ENCODE peak calls at places on chromosomes 3 and 15, in five cellular contexts. One of them, this sample, is unnamed. For H3K4me1, the result is how much of the 10 kb centered on the place peaks cover.

GRCh38 chr15:99842071-99842470 is 108.8 kb upstream of the LYSMD4 start:
- DNase-seq in left lung: no peak
- DNase-seq in endodermal cell: no peak
- DNase-seq in lower lobe of right lung: no peak
- DNase-seq in GM23338: no peak
- DNase-seq in this sample: no peak

GRCh38 chr15:85754993-85755392 is 39.7 kb downstream of the KLHL25 start:
- DNase-seq in GM23338: no peak
- DNase-seq in endodermal cell: peak
- DNase-seq in lower lobe of right lung: no peak
- DNase-seq in left lung: peak
- DNase-seq in this sample: peak

GRCh38 chr3:30751610-30752299 is 142.7 kb downstream of the GADL1 start:
- DNase-seq in left lung: no peak
- DNase-seq in GM23338: peak
- DNase-seq in lower lobe of right lung: no peak
- DNase-seq in endodermal cell: peak
- DNase-seq in this sample: no peak

GRCh38 chr3:128698211-128699011 is 27.6 kb upstream of the RAB7A start:
- DNase-seq in GM23338: peak
- DNase-seq in endodermal cell: peak
- DNase-seq in left lung: peak
- DNase-seq in lower lobe of right lung: peak
- DNase-seq in this sample: peak

GRCh38 chr3:126112531-126113237 is 28.8 kb upstream of the SLC41A3 start:
- DNase-seq in endodermal cell: peak
- DNase-seq in GM23338: no peak
- DNase-seq in left lung: no peak
- DNase-seq in lower lobe of right lung: no peak
- DNase-seq in this sample: no peak

GRCh38 chr3:184005981-184006507 is 11.6 kb downstream of the ABCC5 start:
- DNase-seq in endodermal cell: peak
- DNase-seq in lower lobe of right lung: peak
- DNase-seq in GM23338: peak
- DNase-seq in left lung: peak
- DNase-seq in this sample: peak

GRCh38 chr15:73074241-73074640 is 22.0 kb downstream of the NEO1 start:
- DNase-seq in left lung: no peak
- DNase-seq in endodermal cell: no peak
- DNase-seq in lower lobe of right lung: no peak
- DNase-seq in GM23338: no peak
- DNase-seq in this sample: no peak

GRCh38 chr3:168532135-168532534 is 436.4 kb upstream of the GOLIM4 start:
- DNase-seq in endodermal cell: peak
- DNase-seq in GM23338: peak
- DNase-seq in lower lobe of right lung: no peak
- DNase-seq in left lung: no peak
- DNase-seq in this sample: no peak

GRCh38 chr3:35965908-35966307 is 326.6 kb downstream of the ARPP21 start:
- DNase-seq in GM23338: peak
- DNase-seq in endodermal cell: no peak
- DNase-seq in lower lobe of right lung: no peak
- DNase-seq in left lung: no peak
- DNase-seq in this sample: no peak

GRCh38 chr15:57554063-57554820 is 37.5 kb upstream of the MYZAP start:
- DNase-seq in GM23338: no peak
- DNase-seq in lower lobe of right lung: no peak
- DNase-seq in endodermal cell: peak
- DNase-seq in left lung: no peak
- DNase-seq in this sample: peak

GRCh38 chr15:99507016-99507731 is 58.6 kb upstream of the MEF2A start:
- DNase-seq in endodermal cell: peak
- DNase-seq in GM23338: no peak
- DNase-seq in lower lobe of right lung: no peak
- DNase-seq in left lung: no peak
- DNase-seq in this sample: no peak

GRCh38 chr15:68658151-68658550 is 79.4 kb downstream of the CORO2B start:
- DNase-seq in lower lobe of right lung: no peak
- DNase-seq in endodermal cell: peak
- DNase-seq in GM23338: no peak
- DNase-seq in left lung: no peak
- DNase-seq in this sample: peak

GRCh38 chr3:79040701-79041100 is 727.1 kb downstream of the ROBO1 start:
- DNase-seq in endodermal cell: no peak
- DNase-seq in GM23338: no peak
- DNase-seq in left lung: no peak
- DNase-seq in lower lobe of right lung: no peak
- DNase-seq in this sample: no peak

GRCh38 chr3:88195951-88196434 is 46.2 kb downstream of the C3orf38 start:
- DNase-seq in GM23338: no peak
- DNase-seq in endodermal cell: no peak
- DNase-seq in lower lobe of right lung: no peak
- DNase-seq in left lung: no peak
- DNase-seq in this sample: no peak

GRCh38 chr3:10352146-10352911 is 31.4 kb upstream of the SEC13 start:
- DNase-seq in endodermal cell: peak
- DNase-seq in lower lobe of right lung: peak
- DNase-seq in GM23338: no peak
- DNase-seq in left lung: no peak
- DNase-seq in this sample: no peak

GRCh38 chr3:134352031-134352671 is 22.1 kb downstream of the AMOTL2 start:
- DNase-seq in endodermal cell: no peak
- DNase-seq in left lung: peak
- DNase-seq in lower lobe of right lung: no peak
- DNase-seq in GM23338: no peak
- DNase-seq in this sample: peak

GRCh38 chr3:123028233-123028828 is 768 bp upstream of the SEMA5B start:
- DNase-seq in endodermal cell: peak
- DNase-seq in GM23338: peak
- DNase-seq in left lung: no peak
- DNase-seq in lower lobe of right lung: no peak
- DNase-seq in this sample: no peak

GRCh38 chr15:95996494-95996893 is 334.0 kb upstream of the NR2F2 start:
- DNase-seq in GM23338: no peak
- DNase-seq in endodermal cell: no peak
- DNase-seq in left lung: no peak
- DNase-seq in lower lobe of right lung: no peak
- DNase-seq in this sample: no peak

GRCh38 chr3:174863488-174863887 is 4.4 kb downstream of the NAALADL2 start:
- DNase-seq in GM23338: no peak
- DNase-seq in left lung: no peak
- DNase-seq in lower lobe of right lung: no peak
- DNase-seq in endodermal cell: no peak
- DNase-seq in this sample: no peak

GRCh38 chr15:63551400-63551799 is 45.8 kb upstream of the FBXL22 start:
- DNase-seq in lower lobe of right lung: no peak
- DNase-seq in left lung: no peak
- DNase-seq in endodermal cell: no peak
- DNase-seq in GM23338: no peak
- DNase-seq in this sample: no peak

GRCh38 chr3:37103103-37103815 is 71.1 kb downstream of the LRRFIP2 start:
- DNase-seq in lower lobe of right lung: no peak
- DNase-seq in left lung: no peak
- DNase-seq in endodermal cell: no peak
- DNase-seq in GM23338: peak
- DNase-seq in this sample: no peak

GRCh38 chr3:45055032-45055410 is 28.9 kb downstream of the CLEC3B start:
- DNase-seq in left lung: no peak
- DNase-seq in endodermal cell: no peak
- DNase-seq in lower lobe of right lung: no peak
- DNase-seq in GM23338: no peak
- DNase-seq in this sample: no peak

GRCh38 chr15:50181983-50182232 is at the start of gene SLC27A2:
- DNase-seq in left lung: peak
- DNase-seq in endodermal cell: no peak
- DNase-seq in GM23338: peak
- DNase-seq in lower lobe of right lung: peak
- DNase-seq in this sample: peak

GRCh38 chr3:31079691-31080090 is 185.2 kb upstream of the GADL1 start:
- DNase-seq in lower lobe of right lung: no peak
- DNase-seq in endodermal cell: no peak
- DNase-seq in GM23338: no peak
- DNase-seq in left lung: no peak
- DNase-seq in this sample: no peak

GRCh38 chr3:24607281-24607680 is 112.6 kb upstream of the THRB start:
- DNase-seq in GM23338: no peak
- DNase-seq in endodermal cell: no peak
- DNase-seq in left lung: no peak
- DNase-seq in lower lobe of right lung: no peak
- DNase-seq in this sample: no peak
- TF ChIP-seq CTCF in GM23338: no peak
- TF ChIP-seq CTCF in endodermal cell: no peak
- TF ChIP-seq CTCF in left lung: no peak
- TF ChIP-seq CTCF in lower lobe of right lung: no peak
- TF ChIP-seq CTCF in this sample: no peak

GRCh38 chr3:14413381-14414071 is 11.1 kb downstream of the SLC6A6 start:
- DNase-seq in endodermal cell: peak
- DNase-seq in GM23338: peak
- DNase-seq in lower lobe of right lung: peak
- DNase-seq in left lung: peak
- DNase-seq in this sample: no peak
- H3K4me1 ChIP-seq in endodermal cell: under half
- H3K4me1 ChIP-seq in GM23338: under half
- H3K4me1 ChIP-seq in lower lobe of right lung: half or more
- H3K4me1 ChIP-seq in left lung: under half
- H3K4me1 ChIP-seq in this sample: under half

GRCh38 chr3:114933407-114933806 is 213.7 kb downstream of the ZBTB20 start:
- DNase-seq in endodermal cell: no peak
- DNase-seq in GM23338: no peak
- DNase-seq in left lung: no peak
- DNase-seq in lower lobe of right lung: no peak
- DNase-seq in this sample: no peak
- H3K27ac ChIP-seq in endodermal cell: no peak
- H3K27ac ChIP-seq in GM23338: no peak
- H3K27ac ChIP-seq in left lung: no peak
- H3K27ac ChIP-seq in lower lobe of right lung: no peak
- H3K27ac ChIP-seq in this sample: no peak

GRCh38 chr3:67804089-67804488 is 149.7 kb upstream of the SUCLG2 start:
- DNase-seq in endodermal cell: peak
- DNase-seq in lower lobe of right lung: no peak
- DNase-seq in GM23338: peak
- DNase-seq in left lung: no peak
- DNase-seq in this sample: no peak
- TF ChIP-seq CTCF in endodermal cell: peak
- TF ChIP-seq CTCF in lower lobe of right lung: no peak
- TF ChIP-seq CTCF in GM23338: peak
- TF ChIP-seq CTCF in left lung: no peak
- TF ChIP-seq CTCF in this sample: no peak

GRCh38 chr15:62124176-62124952 is 40.7 kb downstream of the C2CD4B start:
- DNase-seq in GM23338: no peak
- DNase-seq in endodermal cell: no peak
- DNase-seq in left lung: no peak
- DNase-seq in lower lobe of right lung: no peak
- DNase-seq in this sample: no peak

GRCh38 chr15:62126364-62126763 is 38.7 kb downstream of the C2CD4B start:
- DNase-seq in endodermal cell: no peak
- DNase-seq in lower lobe of right lung: no peak
- DNase-seq in GM23338: no peak
- DNase-seq in left lung: no peak
- DNase-seq in this sample: no peak

GRCh38 chr15:62128916-62129315 is 36.2 kb downstream of the C2CD4B start:
- DNase-seq in lower lobe of right lung: no peak
- DNase-seq in left lung: no peak
- DNase-seq in endodermal cell: no peak
- DNase-seq in GM23338: no peak
- DNase-seq in this sample: no peak

GRCh38 chr15:62124953-62125263 is 40.2 kb downstream of the C2CD4B start:
- DNase-seq in endodermal cell: no peak
- DNase-seq in GM23338: no peak
- DNase-seq in left lung: no peak
- DNase-seq in lower lobe of right lung: no peak
- DNase-seq in this sample: no peak

GRCh38 chr15:62125763-62126162 is 39.3 kb downstream of the C2CD4B start:
- DNase-seq in left lung: no peak
- DNase-seq in endodermal cell: no peak
- DNase-seq in GM23338: no peak
- DNase-seq in lower lobe of right lung: no peak
- DNase-seq in this sample: no peak
- H3K4me1 ChIP-seq in left lung: under half
- H3K4me1 ChIP-seq in endodermal cell: under half
- H3K4me1 ChIP-seq in GM23338: under half
- H3K4me1 ChIP-seq in lower lobe of right lung: under half
- H3K4me1 ChIP-seq in this sample: under half

GRCh38 chr3:66426135-66426534 is 74.7 kb downstream of the LRIG1 start:
- DNase-seq in GM23338: no peak
- DNase-seq in endodermal cell: no peak
- DNase-seq in lower lobe of right lung: no peak
- DNase-seq in left lung: no peak
- DNase-seq in this sample: no peak

GRCh38 chr3:66427352-66427751 is 73.5 kb downstream of the LRIG1 start:
- DNase-seq in endodermal cell: no peak
- DNase-seq in left lung: no peak
- DNase-seq in GM23338: no peak
- DNase-seq in lower lobe of right lung: no peak
- DNase-seq in this sample: no peak

GRCh38 chr3:66423791-66424190 is 77.0 kb downstream of the LRIG1 start:
- DNase-seq in GM23338: no peak
- DNase-seq in lower lobe of right lung: no peak
- DNase-seq in left lung: no peak
- DNase-seq in endodermal cell: no peak
- DNase-seq in this sample: no peak

GRCh38 chr3:66425032-66425431 is 75.8 kb downstream of the LRIG1 start:
- DNase-seq in GM23338: no peak
- DNase-seq in left lung: no peak
- DNase-seq in lower lobe of right lung: no peak
- DNase-seq in endodermal cell: no peak
- DNase-seq in this sample: peak

DNA sequence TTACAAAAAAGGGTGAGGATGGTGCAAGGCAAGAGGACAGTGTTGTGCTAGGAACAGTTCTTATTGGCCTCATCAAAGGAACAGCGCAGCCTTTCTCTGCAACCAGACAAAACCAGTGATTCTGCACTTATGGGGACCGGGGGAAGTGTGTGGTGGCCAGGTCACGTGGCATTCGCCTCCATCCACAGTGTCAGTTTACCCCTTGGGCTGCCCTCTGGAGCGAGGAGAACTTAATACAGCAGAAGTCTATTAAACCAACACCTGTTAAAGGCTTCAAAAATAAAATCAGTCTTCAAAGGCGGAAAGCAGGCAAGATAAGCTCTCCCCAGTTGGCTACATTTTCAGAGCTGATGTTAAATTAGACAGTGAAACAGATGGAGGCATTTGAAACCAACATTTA is 75.3 kb downstream of the LRIG1 start:
- DNase-seq in lower lobe of right lung: no peak
- DNase-seq in endodermal cell: no peak
- DNase-seq in GM23338: no peak
- DNase-seq in left lung: no peak
- DNase-seq in this sample: no peak
- H3K27ac ChIP-seq in lower lobe of right lung: no peak
- H3K27ac ChIP-seq in endodermal cell: no peak
- H3K27ac ChIP-seq in GM23338: no peak
- H3K27ac ChIP-seq in left lung: no peak
- H3K27ac ChIP-seq in this sample: no peak

GRCh38 chr3:179734497-179735281 is 81.8 kb downstream of the USP13 start:
- DNase-seq in lower lobe of right lung: no peak
- DNase-seq in left lung: no peak
- DNase-seq in GM23338: no peak
- DNase-seq in endodermal cell: no peak
- DNase-seq in this sample: no peak
- TF ChIP-seq CTCF in lower lobe of right lung: no peak
- TF ChIP-seq CTCF in left lung: no peak
- TF ChIP-seq CTCF in GM23338: no peak
- TF ChIP-seq CTCF in endodermal cell: no peak
- TF ChIP-seq CTCF in this sample: no peak

This sample was measured in right lobe of liver.